ENCODE peak calls at places on chromosomes 1 and 21, in nine cellular contexts. Z, L, U, Q, P, E, W, Y and A are unnamed samples.

GRCh38 chr1:176864211-176864610 is 300.3 kb downstream of the ASTN1 start:
- DNase-seq in Z (no peak), L (no peak), U (no peak), Q (no peak), P (no peak), E (no peak), W (no peak), Y (no peak), A (no peak)

GRCh38 chr1:198837276-198838021 is 198.6 kb downstream of the PTPRC start:
- DNase-seq in Z (no peak), L (no peak), U (peak; percentile 16), Q (peak; percentile 74), P (no peak), E (no peak), W (no peak), Y (no peak), A (no peak)

GRCh38 chr1:38746966-38747600 is 112.5 kb downstream of the RRAGC start:
- DNase-seq in Z (no peak), L (no peak), U (no peak), Q (no peak), P (peak; percentile 39), E (no peak), W (no peak), Y (no peak), A (no peak)

GRCh38 chr1:21491483-21492170 is 17.6 kb upstream of the ALPL start:
- DNase-seq in Z (no peak), L (no peak), U (no peak), Q (no peak), P (no peak), E (no peak), W (no peak), Y (no peak), A (no peak)

GRCh38 chr1:117093870-117094621 is 27.5 kb downstream of the TRIM45 start:
- DNase-seq in Z (no peak), L (no peak), U (peak; percentile 41), Q (peak; percentile 20), P (peak; percentile 22), E (peak; percentile 33), W (no peak), Y (no peak), A (peak; percentile 25)

GRCh38 chr1:246784621-246785535 is 60.7 kb downstream of the SCCPDH start:
- DNase-seq in Z (no peak), L (no peak), U (peak; percentile 17), Q (no peak), P (no peak), E (no peak), W (no peak), Y (no peak), A (no peak)

GRCh38 chr21:45381036-45381787 is 23.8 kb upstream of the COL18A1 start:
- DNase-seq in Z (no peak), L (peak; percentile 56), U (no peak), Q (no peak), P (no peak), E (no peak), W (no peak), Y (peak; percentile 53), A (no peak)

GRCh38 chr21:34609244-34609950 is 5.5 kb downstream of the RCAN1 start:
- DNase-seq in Z (no peak), L (no peak), U (no peak), Q (no peak), P (no peak), E (no peak), W (no peak), Y (no peak), A (no peak)

GRCh38 chr1:89302697-89303332 is 30.2 kb upstream of the GBP5 start:
- DNase-seq in Z (no peak), L (peak; percentile 62), U (no peak), Q (no peak), P (no peak), E (no peak), W (no peak), Y (no peak), A (no peak)

GRCh38 chr1:166947398-166948043 is 27.8 kb downstream of the ILDR2 start:
- DNase-seq in Z (peak; percentile 62), L (peak; percentile 86), U (peak; percentile 4), Q (no peak), P (peak; percentile 93), E (peak; percentile 20), W (peak; percentile 39), Y (peak; percentile 82), A (no peak)

GRCh38 chr1:62401034-62401433 is 35.8 kb upstream of the USP1 start:
- DNase-seq in Z (no peak), L (no peak), U (no peak), Q (no peak), P (peak; percentile 73), E (no peak), W (no peak), Y (no peak), A (no peak)

GRCh38 chr1:112507896-112508241 is 896 bp upstream of the WNT2B start:
- DNase-seq in Z (no peak), L (no peak), U (no peak), Q (peak; percentile 65), P (peak; percentile 62), E (peak; percentile 67), W (no peak), Y (no peak), A (peak; percentile 38)

GRCh38 chr1:83996175-83996574 is 2.8 kb downstream of the TTLL7 start:
- DNase-seq in Z (no peak), L (no peak), U (no peak), Q (no peak), P (no peak), E (no peak), W (no peak), Y (no peak), A (no peak)

GRCh38 chr21:44012474-44013379 is 618 bp downstream of the TRAPPC10 start:
- DNase-seq in Z (peak; percentile 60), L (peak; percentile 91), U (peak; percentile 91), Q (peak; percentile 61), P (peak; percentile 92), E (peak; percentile 97), W (peak; percentile 67), Y (peak; percentile 81), A (peak; percentile 30)

GRCh38 chr1:232560940-232561339 is 69.0 kb downstream of the SIPA1L2 start:
- DNase-seq in Z (no peak), L (no peak), U (no peak), Q (no peak), P (no peak), E (no peak), W (no peak), Y (no peak), A (no peak)

GRCh38 chr1:175895966-175896365 is 152.6 kb upstream of the TNR start:
- DNase-seq in Z (no peak), L (no peak), U (no peak), Q (no peak), P (no peak), E (no peak), W (no peak), Y (no peak), A (no peak)

GRCh38 chr1:31891280-31891679 is 46.9 kb downstream of the PTP4A2 start:
- DNase-seq in Z (peak; percentile 9), L (no peak), U (peak; percentile 92), Q (no peak), P (no peak), E (peak; percentile 28), W (no peak), Y (no peak), A (no peak)

GRCh38 chr1:173122344-173122880 is 71.7 kb upstream of the TNFSF18 start:
- DNase-seq in Z (no peak), L (no peak), U (no peak), Q (no peak), P (no peak), E (no peak), W (no peak), Y (no peak), A (no peak)

GRCh38 chr1:204408074-204408507 is 3.5 kb downstream of the PPP1R15B start:
- DNase-seq in Z (peak; percentile 73), L (no peak), U (peak; percentile 23), Q (no peak), P (peak; percentile 47), E (no peak), W (no peak), Y (peak; percentile 88), A (no peak)